ENCODE peak calls at places on chromosomes 13 and 19, in ten cellular contexts. X, H, J, R, E, S, N, F, Q and I are unnamed samples.

GRCh38 chr19:54010474-54010873 is 19.0 kb downstream of the CACNG6 start:
- DNase-seq in F (no peak), S (no peak), E (no peak), N (no peak), J (no peak), X (no peak), Q (no peak), H (no peak), R (no peak), I (no peak)

GRCh38 chr13:72763411-72763810 is 18.3 kb downstream of the DIS3 start:
- DNase-seq in X (no peak), H (no peak), N (no peak), F (no peak), S (no peak), R (no peak), E (no peak), Q (no peak), J (no peak), I (no peak)

GRCh38 chr19:4369109-4369887 is 25.9 kb downstream of the MPND start:
- DNase-seq in E (no peak), H (peak), R (no peak), X (peak), F (peak), N (no peak), J (no peak), Q (no peak), S (peak), I (peak)

GRCh38 chr13:82713681-82714405 is 1168.4 kb downstream of the SLITRK1 start:
- DNase-seq in E (no peak), N (no peak), J (no peak), X (no peak), F (no peak), R (no peak), H (no peak), S (peak), Q (no peak), I (no peak)

GRCh38 chr13:36728006-36728405 is 54.2 kb downstream of the SERTM1 start:
- DNase-seq in R (no peak), J (no peak), X (no peak), N (no peak), S (no peak), E (no peak), Q (no peak), H (no peak), F (no peak), I (no peak)

GRCh38 chr19:56314018-56314583 is 538 bp downstream of the ZSCAN5A start:
- DNase-seq in E (no peak), S (no peak), J (no peak), N (no peak), Q (no peak), H (no peak), X (no peak), F (no peak), R (no peak), I (no peak)

GRCh38 chr19:8638078-8638619 is 7.7 kb downstream of the NFILZ start:
- DNase-seq in Q (no peak), F (peak), H (no peak), S (no peak), E (no peak), X (no peak), N (no peak), R (no peak), J (no peak), I (no peak)

GRCh38 chr13:76822691-76823267 is 63.4 kb downstream of the KCTD12 start:
- DNase-seq in F (no peak), S (peak), J (no peak), H (no peak), Q (no peak), N (no peak), E (no peak), X (no peak), R (no peak), I (peak)

GRCh38 chr19:47389150-47389556 is 30.2 kb downstream of the MEIS3 start:
- DNase-seq in H (no peak), R (no peak), E (no peak), S (peak), X (no peak), J (no peak), F (no peak), Q (no peak), N (no peak), I (no peak)

GRCh38 chr13:87393358-87393757 is 277.8 kb upstream of the SLITRK5 start:
- DNase-seq in H (no peak), R (no peak), N (no peak), J (no peak), F (no peak), X (no peak), Q (no peak), E (no peak), S (no peak), I (no peak)

GRCh38 chr19:17872251-17873001 is 681 bp downstream of the SLC5A5 start:
- DNase-seq in N (no peak), X (no peak), E (no peak), H (no peak), S (no peak), R (no peak), F (no peak), J (no peak), Q (no peak), I (no peak)

GRCh38 chr13:42658019-42658418 is 84.1 kb downstream of the TNFSF11 start:
- DNase-seq in E (no peak), R (no peak), H (no peak), S (no peak), F (no peak), X (no peak), N (no peak), Q (no peak), J (no peak), I (no peak)

GRCh38 chr19:16175954-16176353 is 2.6 kb upstream of the CIB3 start:
- DNase-seq in F (no peak), N (no peak), E (no peak), Q (no peak), R (no peak), H (no peak), J (no peak), X (no peak), S (no peak), I (no peak)

GRCh38 chr13:75635621-75636338 is at the start of gene LMO7:
- DNase-seq in Q (peak), J (no peak), H (peak), X (no peak), E (peak), F (peak), R (peak), N (no peak), S (peak), I (peak)

GRCh38 chr19:52535831-52536800 is 8.6 kb downstream of the ZNF808 start:
- DNase-seq in F (peak), N (peak), Q (peak), S (peak), X (no peak), E (peak), J (peak), R (peak), H (peak), I (peak)

GRCh38 chr19:45021971-45022370 is 16.9 kb upstream of the CLASRP start:
- DNase-seq in X (no peak), Q (no peak), S (no peak), N (no peak), H (no peak), E (no peak), R (no peak), J (no peak), F (no peak), I (no peak)

GRCh38 chr13:75675421-75675820 is 39.3 kb downstream of the LMO7 start:
- DNase-seq in S (no peak), N (no peak), J (no peak), R (no peak), E (no peak), X (no peak), F (no peak), H (no peak), Q (no peak), I (no peak)

GRCh38 chr19:7645656-7646425 is 8.9 kb downstream of the STXBP2 start:
- DNase-seq in R (no peak), H (no peak), F (no peak), E (no peak), S (no peak), N (no peak), X (no peak), Q (no peak), J (no peak), I (no peak)

GRCh38 chr19:7534531-7534980 is 961 bp upstream of the PNPLA6 start:
- DNase-seq in E (peak), X (no peak), H (peak), R (peak), J (peak), Q (no peak), S (peak), N (peak), F (peak), I (peak)

GRCh38 chr19:6260912-6261636 is 18.7 kb downstream of the MLLT1 start:
- DNase-seq in F (peak), N (no peak), J (no peak), S (peak), R (peak), H (peak), Q (no peak), X (no peak), E (no peak), I (peak)

GRCh38 chr19:16405797-16406196 is 66.0 kb downstream of the EPS15L1 start:
- DNase-seq in E (no peak), F (no peak), N (no peak), X (no peak), Q (no peak), H (no peak), S (no peak), J (no peak), R (no peak), I (no peak)

GRCh38 chr13:109545964-109546363 is 240.4 kb downstream of the IRS2 start:
- DNase-seq in S (no peak), Q (no peak), E (no peak), J (no peak), H (no peak), F (no peak), N (no peak), R (no peak), X (no peak), I (no peak)

GRCh38 chr19:53432088-53432661 is 391 bp downstream of the ZNF761 start:
- DNase-seq in S (peak), X (no peak), R (peak), N (no peak), F (peak), H (no peak), J (no peak), Q (peak), E (peak), I (peak)

GRCh38 chr19:19613456-19613855 is 5.0 kb downstream of the PBX4 start:
- DNase-seq in E (no peak), H (no peak), Q (no peak), F (no peak), N (no peak), X (no peak), R (no peak), J (no peak), S (peak), I (peak)

GRCh38 chr13:60790620-60791019 is 393.6 kb downstream of the TDRD3 start:
- DNase-seq in R (no peak), H (peak), J (no peak), X (no peak), Q (no peak), S (no peak), F (peak), N (no peak), E (no peak), I (no peak)

GRCh38 chr19:18903146-18904056 is 7.4 kb upstream of the CERS1 start:
- DNase-seq in X (no peak), Q (no peak), N (no peak), J (no peak), S (no peak), H (no peak), R (no peak), F (no peak), E (no peak), I (no peak)

GRCh38 chr13:111534646-111535461 is 214.4 kb downstream of the TEX29 start:
- DNase-seq in R (no peak), E (no peak), Q (no peak), F (no peak), J (no peak), S (no peak), N (no peak), H (peak), X (no peak), I (no peak)

GRCh38 chr13:35485451-35485850 is 9.0 kb upstream of the MAB21L1 start:
- DNase-seq in N (no peak), R (no peak), S (no peak), Q (no peak), H (no peak), E (no peak), F (no peak), J (no peak), X (no peak), I (no peak)

GRCh38 chr13:52159159-52159982 is at the start of gene NEK3:
- DNase-seq in F (peak), S (peak), N (peak), J (peak), E (peak), Q (peak), H (peak), R (peak), X (no peak), I (peak)

GRCh38 chr13:51364404-51365008 is 25.0 kb downstream of the SERPINE3 start:
- DNase-seq in Q (no peak), X (peak), J (no peak), E (no peak), F (no peak), S (no peak), N (no peak), H (no peak), R (no peak), I (no peak)

GRCh38 chr19:629961-630714 is 3.2 kb downstream of the POLRMT start:
- DNase-seq in Q (no peak), X (no peak), R (no peak), E (no peak), S (no peak), J (no peak), F (no peak), N (no peak), H (no peak), I (no peak)

GRCh38 chr19:623974-624373 is 9.4 kb downstream of the POLRMT start:
- DNase-seq in J (no peak), H (no peak), R (no peak), Q (no peak), S (no peak), X (peak), E (no peak), F (no peak), N (no peak), I (no peak)

GRCh38 chr19:625257-625656 is 8.1 kb downstream of the POLRMT start:
- DNase-seq in Q (no peak), F (no peak), E (no peak), N (no peak), S (no peak), H (no peak), X (no peak), J (no peak), R (no peak), I (no peak)

GRCh38 chr19:624433-625109 is 8.8 kb downstream of the POLRMT start:
- DNase-seq in J (no peak), Q (no peak), H (no peak), N (no peak), E (no peak), S (no peak), X (no peak), R (no peak), F (no peak), I (no peak)

DNA sequence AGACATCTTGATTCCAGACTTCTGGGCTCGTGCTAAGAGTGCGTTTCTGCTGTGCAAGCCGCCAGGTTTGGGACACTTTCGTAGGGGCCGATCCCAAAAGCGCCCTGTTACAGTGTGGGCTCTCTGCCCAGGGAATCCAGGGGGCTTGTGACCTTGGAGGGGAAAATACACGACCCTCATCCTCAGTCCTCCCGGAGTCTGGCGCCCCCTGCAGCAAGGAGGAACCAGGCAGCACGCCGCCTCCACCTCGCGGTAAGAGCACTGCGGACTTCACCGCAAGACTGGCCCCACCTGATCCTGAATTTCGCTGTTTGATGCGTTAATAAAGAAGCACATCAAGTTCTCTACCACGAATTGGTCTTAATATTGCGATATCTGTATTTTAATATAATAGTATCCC is 5.2 kb downstream of the POLRMT start:
- DNase-seq in N (no peak), F (no peak), R (no peak), S (no peak), H (peak), E (no peak), Q (no peak), X (no peak), J (no peak), I (no peak)
- TF ChIP-seq CTCF in N (no peak), F (no peak), R (peak), S (peak), H (peak), E (no peak), Q (peak), X (peak), J (no peak), I (no peak)

GRCh38 chr19:30498707-30499106 is 126.5 kb downstream of the ZNF536 start:
- DNase-seq in H (peak), X (no peak), R (peak), F (no peak), J (no peak), S (no peak), E (no peak), Q (no peak), N (no peak), I (no peak)
- TF ChIP-seq CTCF in H (peak), X (no peak), R (no peak), F (no peak), J (no peak), S (no peak), E (no peak), Q (no peak), N (no peak), I (no peak)

DNA sequence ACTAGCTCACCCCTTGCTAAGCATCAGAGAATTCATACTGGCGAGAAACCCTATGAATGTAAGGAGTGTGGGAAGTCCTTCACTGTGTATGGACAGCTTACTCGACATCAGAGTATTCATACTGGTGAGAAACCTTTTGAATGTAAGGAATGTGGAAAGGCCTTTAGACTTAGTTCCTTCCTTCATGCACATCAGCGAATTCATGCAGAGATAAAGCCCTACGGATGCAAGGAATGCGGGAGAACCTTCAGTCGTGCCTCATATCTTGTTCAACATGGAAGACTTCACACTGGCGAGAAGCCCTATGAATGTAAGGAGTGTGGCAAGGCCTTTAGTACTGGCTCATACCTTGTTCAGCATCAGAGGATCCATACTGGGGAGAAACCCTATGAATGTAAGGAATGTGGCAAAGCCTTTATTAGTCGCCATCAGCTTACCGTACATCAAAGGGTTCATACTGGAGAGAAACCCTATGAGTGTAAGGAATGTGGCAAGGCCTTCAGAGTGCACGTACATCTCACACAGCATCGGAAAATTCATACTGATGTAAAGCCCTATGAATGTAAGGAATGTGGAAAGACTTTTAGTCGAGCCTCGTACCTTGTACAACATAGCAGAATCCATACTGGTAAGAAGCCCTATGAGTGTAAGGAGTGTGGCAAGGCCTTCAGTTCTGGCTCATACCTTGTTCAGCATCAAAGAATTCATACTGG is 17.3 kb downstream of the ZNF30 start:
- DNase-seq in Q (no peak), X (no peak), S (no peak), R (no peak), E (no peak), J (no peak), F (no peak), H (no peak), N (no peak), I (no peak)
- TF ChIP-seq CTCF in Q (no peak), X (no peak), S (no peak), R (no peak), E (no peak), J (no peak), F (no peak), H (no peak), N (no peak), I (no peak)

DNA sequence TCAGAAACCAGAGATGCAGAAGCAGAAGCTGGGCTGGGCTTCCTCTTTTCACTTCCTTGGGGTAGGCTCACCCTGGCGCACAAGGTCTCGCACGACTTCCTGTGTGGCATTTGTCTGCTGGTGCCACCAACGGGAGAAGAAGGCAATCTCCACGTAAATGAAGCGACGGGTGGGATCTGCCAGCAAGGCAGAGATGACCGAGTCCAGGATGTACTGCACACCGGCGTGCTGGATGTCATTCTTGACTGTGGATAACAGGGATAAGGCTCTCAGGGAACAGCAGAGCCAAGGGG is 1.3 kb downstream of the MAN2B1 start:
- DNase-seq in F (peak), R (no peak), J (no peak), H (no peak), E (peak), X (no peak), S (no peak), Q (no peak), N (peak), I (no peak)
- TF ChIP-seq CTCF in F (no peak), R (no peak), J (no peak), H (no peak), E (no peak), X (no peak), S (no peak), Q (no peak), N (no peak), I (no peak)